ENCODE peak calls at places on chromosomes 7 and 10, in five cellular contexts. One of them, this sample, is unnamed.

GRCh38 chr10:74704629-74705360 is 121.6 kb upstream of the KAT6B start:
- DNase-seq in transverse colon: no peak
- DNase-seq in GM23338: no peak
- DNase-seq in pancreas: peak; percentile 43
- DNase-seq in upper lobe of right lung: no peak
- DNase-seq in this sample: no peak

GRCh38 chr10:77915299-77916105 is 11.1 kb downstream of the DLG5 start:
- DNase-seq in upper lobe of right lung: no peak
- DNase-seq in transverse colon: no peak
- DNase-seq in GM23338: no peak
- DNase-seq in pancreas: no peak
- DNase-seq in this sample: no peak

GRCh38 chr7:32222251-32222900 is 152.2 kb upstream of the PDE1C start:
- DNase-seq in pancreas: no peak
- DNase-seq in upper lobe of right lung: no peak
- DNase-seq in GM23338: no peak
- DNase-seq in transverse colon: no peak
- DNase-seq in this sample: no peak

GRCh38 chr7:142807855-142808460 is 37.2 kb downstream of the PRSS2 start:
- DNase-seq in upper lobe of right lung: no peak
- DNase-seq in GM23338: no peak
- DNase-seq in pancreas: no peak
- DNase-seq in transverse colon: no peak
- DNase-seq in this sample: peak; percentile 44

GRCh38 chr7:148394582-148394981 is 196.0 kb upstream of the C7orf33 start:
- DNase-seq in GM23338: peak; percentile 37
- DNase-seq in transverse colon: no peak
- DNase-seq in upper lobe of right lung: no peak
- DNase-seq in pancreas: no peak
- DNase-seq in this sample: no peak

GRCh38 chr7:142519077-142519789 is 230.0 kb upstream of the PRSS1 start:
- DNase-seq in transverse colon: no peak
- DNase-seq in GM23338: peak; percentile 34
- DNase-seq in pancreas: no peak
- DNase-seq in upper lobe of right lung: no peak
- DNase-seq in this sample: no peak

GRCh38 chr10:95400789-95401188 is 110.0 kb upstream of the PDLIM1 start:
- DNase-seq in pancreas: no peak
- DNase-seq in upper lobe of right lung: peak; percentile 85
- DNase-seq in GM23338: no peak
- DNase-seq in transverse colon: no peak
- DNase-seq in this sample: no peak

GRCh38 chr7:148335790-148336189 is 254.8 kb upstream of the C7orf33 start:
- DNase-seq in transverse colon: no peak
- DNase-seq in GM23338: no peak
- DNase-seq in pancreas: no peak
- DNase-seq in upper lobe of right lung: no peak
- DNase-seq in this sample: no peak

GRCh38 chr10:130236711-130237110 is 100.5 kb downstream of the GLRX3 start:
- DNase-seq in pancreas: no peak
- DNase-seq in GM23338: no peak
- DNase-seq in upper lobe of right lung: peak; percentile 22
- DNase-seq in transverse colon: no peak
- DNase-seq in this sample: no peak

GRCh38 chr7:5479133-5479745 is 55.6 kb upstream of the TNRC18 start:
- DNase-seq in GM23338: no peak
- DNase-seq in pancreas: no peak
- DNase-seq in upper lobe of right lung: no peak
- DNase-seq in transverse colon: no peak
- DNase-seq in this sample: no peak

GRCh38 chr7:43303740-43304241 is 191.3 kb downstream of the HECW1 start:
- DNase-seq in upper lobe of right lung: no peak
- DNase-seq in pancreas: no peak
- DNase-seq in GM23338: no peak
- DNase-seq in transverse colon: no peak
- DNase-seq in this sample: no peak

GRCh38 chr7:138324905-138325304 is 135.2 kb upstream of the TRIM24 start:
- DNase-seq in GM23338: no peak
- DNase-seq in pancreas: no peak
- DNase-seq in transverse colon: no peak
- DNase-seq in upper lobe of right lung: no peak
- DNase-seq in this sample: no peak

GRCh38 chr7:116762951-116763350 is 91.0 kb downstream of the MET start:
- DNase-seq in GM23338: no peak
- DNase-seq in transverse colon: no peak
- DNase-seq in upper lobe of right lung: no peak
- DNase-seq in pancreas: no peak
- DNase-seq in this sample: no peak

GRCh38 chr7:22663721-22664120 is 63.3 kb upstream of the IL6 start:
- DNase-seq in upper lobe of right lung: no peak
- DNase-seq in GM23338: no peak
- DNase-seq in transverse colon: no peak
- DNase-seq in pancreas: no peak
- DNase-seq in this sample: no peak

GRCh38 chr7:862157-862556 is 14.2 kb upstream of the GET4 start:
- DNase-seq in transverse colon: no peak
- DNase-seq in upper lobe of right lung: no peak
- DNase-seq in GM23338: no peak
- DNase-seq in pancreas: no peak
- DNase-seq in this sample: no peak

GRCh38 chr7:28984631-28985030 is 26.5 kb upstream of the TRIL start:
- DNase-seq in GM23338: peak; percentile 49
- DNase-seq in pancreas: no peak
- DNase-seq in upper lobe of right lung: no peak
- DNase-seq in transverse colon: peak; percentile 26
- DNase-seq in this sample: no peak

GRCh38 chr7:142181966-142182365 is 70.4 kb downstream of the MGAM2 start:
- DNase-seq in transverse colon: no peak
- DNase-seq in pancreas: no peak
- DNase-seq in GM23338: no peak
- DNase-seq in upper lobe of right lung: no peak
- DNase-seq in this sample: no peak

GRCh38 chr7:81769891-81770818 is at the start of gene HGF:
- DNase-seq in upper lobe of right lung: no peak
- DNase-seq in pancreas: peak; percentile 5
- DNase-seq in transverse colon: peak; percentile 18
- DNase-seq in GM23338: peak; percentile 50
- DNase-seq in this sample: no peak

GRCh38 chr10:77371848-77372247 is 265.8 kb downstream of the KCNMA1 start:
- DNase-seq in transverse colon: no peak
- DNase-seq in upper lobe of right lung: no peak
- DNase-seq in pancreas: no peak
- DNase-seq in GM23338: no peak
- DNase-seq in this sample: no peak

GRCh38 chr10:101207026-101207425 is 22.2 kb downstream of the LBX1 start:
- DNase-seq in pancreas: no peak
- DNase-seq in transverse colon: no peak
- DNase-seq in GM23338: no peak
- DNase-seq in upper lobe of right lung: peak; percentile 17
- DNase-seq in this sample: no peak

GRCh38 chr10:66627156-66627555 is 298.7 kb upstream of the LRRTM3 start:
- DNase-seq in transverse colon: no peak
- DNase-seq in pancreas: no peak
- DNase-seq in GM23338: peak; percentile 81
- DNase-seq in upper lobe of right lung: no peak
- DNase-seq in this sample: no peak

GRCh38 chr10:116974442-116975005 is 30.5 kb downstream of the SHTN1 start:
- DNase-seq in GM23338: no peak
- DNase-seq in pancreas: no peak
- DNase-seq in transverse colon: no peak
- DNase-seq in upper lobe of right lung: no peak
- DNase-seq in this sample: no peak

GRCh38 chr10:116970050-116970449 is 34.9 kb downstream of the SHTN1 start:
- DNase-seq in transverse colon: no peak
- DNase-seq in pancreas: no peak
- DNase-seq in GM23338: no peak
- DNase-seq in upper lobe of right lung: no peak
- DNase-seq in this sample: no peak

GRCh38 chr10:116972136-116972535 is 32.9 kb downstream of the SHTN1 start:
- DNase-seq in upper lobe of right lung: no peak
- DNase-seq in GM23338: no peak
- DNase-seq in transverse colon: no peak
- DNase-seq in pancreas: no peak
- DNase-seq in this sample: no peak

GRCh38 chr10:116973946-116974345 is 31.0 kb downstream of the SHTN1 start:
- DNase-seq in upper lobe of right lung: no peak
- DNase-seq in GM23338: peak; percentile 47
- DNase-seq in pancreas: no peak
- DNase-seq in transverse colon: no peak
- DNase-seq in this sample: no peak

DNA sequence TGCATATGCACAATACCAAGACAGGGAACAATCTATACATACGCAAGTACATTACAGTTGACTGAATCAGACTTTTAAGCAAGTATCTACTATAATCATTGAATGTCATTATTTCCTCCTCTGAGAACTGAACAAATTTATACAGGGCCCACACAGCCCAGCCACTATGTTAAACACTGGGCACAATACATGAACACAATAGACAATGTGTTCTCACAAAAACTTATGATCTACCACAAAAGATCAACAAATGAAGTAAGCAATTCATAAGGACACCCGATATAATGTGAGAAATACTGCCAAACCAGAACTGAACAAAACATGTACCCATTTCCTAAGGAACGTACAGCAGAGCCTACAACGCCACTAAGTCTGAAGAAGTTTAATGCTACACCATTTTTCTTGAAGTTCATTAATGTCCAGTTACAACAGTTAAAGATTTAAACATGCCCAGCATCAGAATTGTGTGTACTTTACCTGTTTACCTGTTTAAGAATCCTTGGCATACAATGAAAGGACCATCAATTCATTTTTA is 31.5 kb downstream of the SHTN1 start:
- DNase-seq in upper lobe of right lung: no peak
- DNase-seq in transverse colon: no peak
- DNase-seq in pancreas: no peak
- DNase-seq in GM23338: no peak
- DNase-seq in this sample: no peak
- TF ChIP-seq CTCF in upper lobe of right lung: no peak
- TF ChIP-seq CTCF in transverse colon: no peak
- TF ChIP-seq CTCF in pancreas: no peak
- TF ChIP-seq CTCF in GM23338: no peak
- TF ChIP-seq CTCF in this sample: no peak

GRCh38 chr10:33288127-33288526 is 46.3 kb downstream of the NRP1 start:
- DNase-seq in pancreas: no peak
- DNase-seq in upper lobe of right lung: no peak
- DNase-seq in GM23338: no peak
- DNase-seq in transverse colon: no peak
- DNase-seq in this sample: no peak

GRCh38 chr10:33291053-33291592 is 43.3 kb downstream of the NRP1 start:
- DNase-seq in transverse colon: no peak
- DNase-seq in pancreas: no peak
- DNase-seq in upper lobe of right lung: no peak
- DNase-seq in GM23338: no peak
- DNase-seq in this sample: no peak

GRCh38 chr10:33293081-33293480 is 41.4 kb downstream of the NRP1 start:
- DNase-seq in transverse colon: no peak
- DNase-seq in GM23338: no peak
- DNase-seq in upper lobe of right lung: no peak
- DNase-seq in pancreas: no peak
- DNase-seq in this sample: no peak

GRCh38 chr10:33289776-33290175 is 44.7 kb downstream of the NRP1 start:
- DNase-seq in pancreas: no peak
- DNase-seq in transverse colon: no peak
- DNase-seq in GM23338: no peak
- DNase-seq in upper lobe of right lung: no peak
- DNase-seq in this sample: no peak

DNA sequence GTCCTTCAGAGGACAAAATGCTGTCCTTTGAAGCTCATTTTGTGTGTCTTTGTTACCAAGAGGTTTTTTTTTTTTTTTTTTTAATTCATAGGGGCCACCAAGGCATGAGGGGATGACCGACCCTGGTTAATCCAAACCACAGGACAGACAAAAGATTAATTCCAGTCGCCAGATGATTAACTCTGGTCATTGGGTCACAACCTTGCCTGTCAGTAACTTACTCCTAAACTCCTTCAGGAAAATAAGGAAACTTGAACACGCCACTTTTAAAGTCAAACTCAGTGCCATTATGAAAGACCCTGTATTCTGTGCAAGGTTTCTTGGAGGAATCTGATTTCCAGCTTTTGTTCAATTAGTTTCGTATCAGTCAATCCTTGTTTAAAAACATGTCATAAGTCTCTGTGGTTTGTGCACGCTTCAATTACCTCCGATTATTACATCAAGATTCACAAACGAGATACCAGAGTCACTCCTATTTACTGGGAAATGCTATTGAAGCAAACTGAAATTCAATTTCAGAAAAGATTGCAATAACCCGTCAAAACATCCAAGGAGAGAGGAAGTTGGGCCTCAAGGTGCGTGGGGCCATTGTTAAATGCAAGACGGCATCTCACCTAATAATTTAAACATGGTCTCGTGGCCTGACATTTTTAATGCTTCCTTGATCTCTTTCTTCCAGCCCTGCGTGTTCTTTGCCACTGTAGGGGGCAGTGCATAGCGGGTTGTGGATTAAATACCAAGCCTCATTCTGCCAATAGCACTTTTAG is 44.0 kb downstream of the NRP1 start:
- DNase-seq in pancreas: no peak
- DNase-seq in GM23338: peak; percentile 28
- DNase-seq in upper lobe of right lung: no peak
- DNase-seq in transverse colon: no peak
- DNase-seq in this sample: no peak
- H3K27ac ChIP-seq in pancreas: no peak overlapping the region
- H3K27ac ChIP-seq in GM23338: no peak overlapping the region
- H3K27ac ChIP-seq in upper lobe of right lung: no peak overlapping the region
- H3K27ac ChIP-seq in transverse colon: no peak overlapping the region
- H3K27ac ChIP-seq in this sample: no peak overlapping the region

DNA sequence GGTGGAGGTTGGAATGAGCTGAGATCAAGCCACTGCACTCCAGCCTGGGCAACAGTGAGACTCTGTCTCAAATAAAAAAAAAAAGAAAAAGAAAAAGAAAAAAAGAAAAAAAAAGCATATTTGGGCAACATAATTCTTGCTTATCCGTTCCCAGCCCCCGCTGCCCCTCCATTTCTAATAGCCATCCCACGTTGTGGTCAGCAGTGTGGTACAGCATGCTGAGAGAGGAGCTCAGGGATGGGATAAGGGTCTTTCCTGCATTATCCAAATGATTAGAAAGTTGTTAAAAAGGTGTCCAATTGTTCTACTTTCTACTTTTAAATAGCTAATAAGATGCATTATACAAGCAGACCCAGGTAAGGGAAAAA is 104.9 kb upstream of the ZNF92 start:
- DNase-seq in GM23338: no peak
- DNase-seq in pancreas: no peak
- DNase-seq in upper lobe of right lung: no peak
- DNase-seq in transverse colon: no peak
- DNase-seq in this sample: no peak
- H3K27me3 ChIP-seq in GM23338: peaks cover 9% of the 10 kb centered on the region
- H3K27me3 ChIP-seq in pancreas: peaks cover 10% of the 10 kb centered on the region
- H3K27me3 ChIP-seq in upper lobe of right lung: peaks cover 33% of the 10 kb centered on the region
- H3K27me3 ChIP-seq in transverse colon: peaks cover 49% of the 10 kb centered on the region
- H3K27me3 ChIP-seq in this sample: peaks cover 32% of the 10 kb centered on the region

DNA sequence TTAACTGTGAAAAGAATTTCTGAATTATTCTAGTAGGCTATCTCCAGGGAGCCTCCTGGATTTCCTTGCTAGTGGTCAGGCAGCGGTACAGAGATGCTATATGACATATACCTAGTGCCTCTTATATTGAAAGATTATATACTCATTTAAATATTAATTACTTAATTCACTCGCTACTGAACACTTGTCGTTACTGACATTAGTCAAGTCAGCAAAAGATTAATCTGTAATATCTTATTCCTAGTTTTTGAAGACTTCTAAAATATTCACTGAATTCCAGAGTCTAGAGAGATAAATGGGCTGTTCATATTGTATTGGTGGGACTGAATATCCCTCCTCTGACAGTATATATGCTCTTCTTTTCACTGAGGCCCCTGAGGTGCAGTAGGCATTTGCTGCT is 2.9 kb downstream of the SEMA3E start:
- DNase-seq in GM23338: no peak
- DNase-seq in transverse colon: no peak
- DNase-seq in pancreas: no peak
- DNase-seq in upper lobe of right lung: no peak
- DNase-seq in this sample: no peak
- TF ChIP-seq CTCF in GM23338: no peak
- TF ChIP-seq CTCF in transverse colon: no peak
- TF ChIP-seq CTCF in pancreas: no peak
- TF ChIP-seq CTCF in upper lobe of right lung: no peak
- TF ChIP-seq CTCF in this sample: no peak